ENCODE peak calls at places on chromosomes 7 and 10, in seven cellular contexts. D, A, M, N, Z, B and H are unnamed samples.

GRCh38 chr10:119030421-119031250 is 1.1 kb downstream of the NANOS1 start:
- DNase-seq in D (no peak), A (peak; percentile 63), M (peak; percentile 88), N (peak; percentile 47), Z (peak; percentile 80), B (peak; percentile 38), H (peak; percentile 56)

GRCh38 chr10:3527144-3527543 is 257.9 kb downstream of the KLF6 start:
- DNase-seq in D (no peak), A (no peak), M (no peak), N (peak; percentile 55), Z (no peak), B (no peak), H (peak; percentile 85)

GRCh38 chr10:96431211-96431970 is 72.6 kb upstream of the OPALIN start:
- DNase-seq in D (no peak), A (no peak), M (no peak), N (no peak), Z (no peak), B (no peak), H (no peak)

GRCh38 chr10:36597921-36598320 is 527.5 kb upstream of the ANKRD30A start:
- DNase-seq in D (no peak), A (no peak), M (no peak), N (no peak), Z (no peak), B (no peak), H (no peak)

GRCh38 chr7:157442993-157443831 is 106.4 kb downstream of the DNAJB6 start:
- DNase-seq in D (no peak), A (no peak), M (no peak), N (no peak), Z (no peak), B (no peak), H (no peak)

GRCh38 chr10:43252166-43252784 is 14.6 kb downstream of the RASGEF1A start:
- DNase-seq in D (no peak), A (no peak), M (no peak), N (no peak), Z (peak; percentile 23), B (no peak), H (no peak)

GRCh38 chr7:138388673-138389491 is 71.2 kb upstream of the TRIM24 start:
- DNase-seq in D (no peak), A (no peak), M (no peak), N (no peak), Z (no peak), B (peak; percentile 77), H (no peak)

GRCh38 chr7:77903597-77903996 is 105.0 kb downstream of the PHTF2 start:
- DNase-seq in D (no peak), A (no peak), M (peak; percentile 58), N (peak; percentile 2), Z (peak; percentile 32), B (no peak), H (no peak)

GRCh38 chr10:70740441-70741288 is 44.5 kb downstream of the TBATA start:
- DNase-seq in D (no peak), A (no peak), M (no peak), N (no peak), Z (no peak), B (no peak), H (peak; percentile 12)

GRCh38 chr10:70737977-70738376 is 47.2 kb downstream of the TBATA start:
- DNase-seq in D (no peak), A (no peak), M (no peak), N (no peak), Z (no peak), B (no peak), H (no peak)

GRCh38 chr10:70736470-70736982 is 48.7 kb downstream of the TBATA start:
- DNase-seq in D (no peak), A (no peak), M (no peak), N (no peak), Z (no peak), B (no peak), H (no peak)

GRCh38 chr10:70737250-70737649 is 47.9 kb downstream of the TBATA start:
- DNase-seq in D (no peak), A (no peak), M (no peak), N (no peak), Z (no peak), B (no peak), H (no peak)

GRCh38 chr10:70738425-70739121 is 46.6 kb downstream of the TBATA start:
- DNase-seq in D (no peak), A (no peak), M (no peak), N (no peak), Z (no peak), B (no peak), H (no peak)
- H2AK5ac ChIP-seq in D (no peak overlapping the region), A (no peak overlapping the region), M (no peak overlapping the region), N (no peak overlapping the region), Z (no peak overlapping the region), B (no peak overlapping the region), H (no peak overlapping the region)

DNA sequence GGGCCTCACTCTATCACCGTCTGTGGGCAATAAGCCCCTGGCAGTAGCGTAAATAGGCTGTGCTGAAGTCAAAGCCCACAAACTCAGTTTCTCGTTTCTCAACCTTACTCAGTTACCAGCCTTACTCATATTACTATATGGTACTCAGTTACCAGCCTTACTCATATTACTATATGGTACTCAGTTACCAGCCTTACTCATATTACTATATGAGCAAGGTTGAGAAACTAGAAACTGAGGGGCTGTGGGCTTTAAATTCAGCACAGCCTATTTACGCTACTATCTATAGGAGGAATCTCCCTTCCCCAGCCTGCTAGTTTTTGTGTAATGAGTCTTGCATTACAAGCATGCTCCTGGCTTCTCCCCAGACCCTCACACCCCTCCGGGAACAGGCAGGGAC is 35.4 kb downstream of the CCDC3 start:
- DNase-seq in D (no peak), A (no peak), M (no peak), N (no peak), Z (no peak), B (no peak), H (no peak)
- H2AK5ac ChIP-seq in D (no peak overlapping the region), A (no peak overlapping the region), M (no peak overlapping the region), N (no peak overlapping the region), Z (no peak overlapping the region), B (no peak overlapping the region), H (no peak overlapping the region)

DNA sequence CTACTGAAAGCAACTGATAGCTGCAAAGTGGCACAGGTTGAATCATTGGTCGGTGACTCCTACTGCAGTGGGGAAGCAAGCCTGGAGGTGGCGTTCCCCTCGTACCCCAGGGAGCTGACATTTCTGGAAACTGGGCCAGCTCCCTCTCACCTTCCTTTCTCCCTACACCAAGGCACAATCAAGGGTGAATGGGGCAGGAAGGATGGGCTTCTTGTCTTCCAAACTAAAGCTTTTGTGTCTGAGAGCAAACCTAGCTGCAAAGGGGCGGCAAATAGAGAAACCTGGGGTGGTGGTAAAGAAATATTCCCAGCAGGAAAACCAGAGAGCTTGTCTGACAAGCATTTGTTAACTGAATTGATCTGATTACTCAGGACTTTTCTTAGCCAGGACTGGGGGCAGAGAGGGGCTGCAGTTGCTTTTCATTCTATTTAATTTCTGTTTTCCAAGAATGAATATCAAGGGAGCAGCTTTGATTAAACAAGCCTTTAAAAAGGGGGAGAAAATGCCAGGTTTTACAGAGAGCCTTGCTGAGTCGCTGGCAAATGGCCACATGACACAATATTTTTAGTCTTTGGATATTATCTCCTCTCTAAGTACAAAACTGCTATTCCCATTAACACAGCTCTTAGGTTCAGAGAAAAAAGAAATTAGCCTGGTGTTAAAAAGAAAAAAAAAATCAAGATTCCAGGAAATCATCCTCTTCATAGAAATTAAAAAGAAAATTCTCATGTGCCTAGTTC is 27.8 kb downstream of the CDHR3 start:
- DNase-seq in D (peak; percentile 72), A (peak; percentile 14), M (peak; percentile 74), N (no peak), Z (peak; percentile 86), B (no peak), H (no peak)
- H2AK5ac ChIP-seq in D (no peak overlapping the region), A (no peak overlapping the region), M (no peak overlapping the region), N (no peak overlapping the region), Z (no peak overlapping the region), B (no peak overlapping the region), H (no peak overlapping the region)

DNA sequence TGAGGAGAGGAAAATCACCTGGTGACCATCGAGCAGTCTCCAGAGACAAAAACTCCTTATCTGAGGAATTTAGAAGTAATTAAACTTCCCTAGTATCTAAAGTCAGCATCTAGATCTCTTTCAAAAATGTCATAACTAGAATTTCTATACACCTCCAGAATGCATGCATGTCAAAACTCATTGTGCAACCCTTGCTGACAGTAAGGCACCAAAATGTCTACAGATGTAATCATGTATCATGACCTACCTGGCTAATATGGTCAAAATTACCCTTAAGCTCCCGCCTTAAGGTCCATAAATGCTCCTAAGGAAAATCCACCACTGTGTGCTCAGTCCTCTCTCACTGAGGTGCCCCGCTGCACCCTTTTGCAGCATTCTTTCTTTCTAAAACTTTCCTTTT is 16.4 kb upstream of the LGI1 start:
- DNase-seq in D (no peak), A (no peak), M (no peak), N (no peak), Z (no peak), B (peak; percentile 76), H (no peak)
- H2AK5ac ChIP-seq in D (no peak overlapping the region), A (no peak overlapping the region), M (no peak overlapping the region), N (no peak overlapping the region), Z (no peak overlapping the region), B (no peak overlapping the region), H (no peak overlapping the region)